ENCODE peak calls at places on chromosome X, in five cellular contexts. One of them, this sample, is unnamed.
A peak's percentile ranks its signal among the peaks of the same experiment; 100 is the strongest.

GRCh38 chrX:87374324-87374723 is 143.3 kb upstream of the KLHL4 start:
- DNase-seq in mesenteric fat pad: no peak
- DNase-seq in GM03348: no peak
- DNase-seq in stimulated activated CD4-positive, alpha-beta T cell treated with anti-CD3 and anti-CD28 coated beads, Interleukin-4, amount 100 ng/mL, for 48 hours: no peak
- DNase-seq in MCF 10A: no peak
- DNase-seq in this sample: no peak

GRCh38 chrX:110086916-110087484 is 84.1 kb downstream of the TMEM164 start:
- DNase-seq in mesenteric fat pad: no peak
- DNase-seq in GM03348: peak; percentile 36
- DNase-seq in stimulated activated CD4-positive, alpha-beta T cell treated with anti-CD3 and anti-CD28 coated beads, Interleukin-4, amount 100 ng/mL, for 48 hours: no peak
- DNase-seq in MCF 10A: peak; percentile 87
- DNase-seq in this sample: peak; percentile 91

GRCh38 chrX:31608651-31609050 is 536.8 kb upstream of the FTHL17 start:
- DNase-seq in mesenteric fat pad: no peak
- DNase-seq in GM03348: no peak
- DNase-seq in stimulated activated CD4-positive, alpha-beta T cell treated with anti-CD3 and anti-CD28 coated beads, Interleukin-4, amount 100 ng/mL, for 48 hours: no peak
- DNase-seq in MCF 10A: no peak
- DNase-seq in this sample: no peak

GRCh38 chrX:124217289-124218251 is 114.9 kb upstream of the TEX13D start:
- DNase-seq in mesenteric fat pad: no peak
- DNase-seq in GM03348: peak; percentile 19
- DNase-seq in stimulated activated CD4-positive, alpha-beta T cell treated with anti-CD3 and anti-CD28 coated beads, Interleukin-4, amount 100 ng/mL, for 48 hours: peak; percentile 34
- DNase-seq in MCF 10A: no peak
- DNase-seq in this sample: peak; percentile 0

GRCh38 chrX:48491809-48492208 is 15.8 kb downstream of the FTSJ1 start:
- DNase-seq in mesenteric fat pad: no peak
- DNase-seq in GM03348: no peak
- DNase-seq in stimulated activated CD4-positive, alpha-beta T cell treated with anti-CD3 and anti-CD28 coated beads, Interleukin-4, amount 100 ng/mL, for 48 hours: no peak
- DNase-seq in MCF 10A: no peak
- DNase-seq in this sample: no peak

GRCh38 chrX:22373766-22374165 is 101.1 kb downstream of the CBLL2 start:
- DNase-seq in mesenteric fat pad: no peak
- DNase-seq in GM03348: no peak
- DNase-seq in stimulated activated CD4-positive, alpha-beta T cell treated with anti-CD3 and anti-CD28 coated beads, Interleukin-4, amount 100 ng/mL, for 48 hours: no peak
- DNase-seq in MCF 10A: no peak
- DNase-seq in this sample: no peak

GRCh38 chrX:115894087-115894486 is 276.5 kb upstream of the AGTR2 start:
- DNase-seq in mesenteric fat pad: no peak
- DNase-seq in GM03348: no peak
- DNase-seq in stimulated activated CD4-positive, alpha-beta T cell treated with anti-CD3 and anti-CD28 coated beads, Interleukin-4, amount 100 ng/mL, for 48 hours: no peak
- DNase-seq in MCF 10A: peak; percentile 43
- DNase-seq in this sample: no peak

GRCh38 chrX:44092778-44093177 is 119.6 kb upstream of the NDP start:
- DNase-seq in mesenteric fat pad: no peak
- DNase-seq in GM03348: no peak
- DNase-seq in stimulated activated CD4-positive, alpha-beta T cell treated with anti-CD3 and anti-CD28 coated beads, Interleukin-4, amount 100 ng/mL, for 48 hours: no peak
- DNase-seq in MCF 10A: no peak
- DNase-seq in this sample: no peak

GRCh38 chrX:120457766-120458180 is 11.3 kb downstream of the LAMP2 start:
- DNase-seq in mesenteric fat pad: no peak
- DNase-seq in GM03348: peak; percentile 47
- DNase-seq in stimulated activated CD4-positive, alpha-beta T cell treated with anti-CD3 and anti-CD28 coated beads, Interleukin-4, amount 100 ng/mL, for 48 hours: no peak
- DNase-seq in MCF 10A: peak; percentile 91
- DNase-seq in this sample: peak; percentile 74

GRCh38 chrX:134718329-134719317 is 60.4 kb upstream of the PLAC1 start:
- DNase-seq in mesenteric fat pad: no peak
- DNase-seq in GM03348: peak; percentile 78
- DNase-seq in stimulated activated CD4-positive, alpha-beta T cell treated with anti-CD3 and anti-CD28 coated beads, Interleukin-4, amount 100 ng/mL, for 48 hours: no peak
- DNase-seq in MCF 10A: peak; percentile 91
- DNase-seq in this sample: peak; percentile 98

GRCh38 chrX:10110984-10111363 is 45.8 kb upstream of the CLCN4 start:
- DNase-seq in mesenteric fat pad: no peak
- DNase-seq in GM03348: peak; percentile 16
- DNase-seq in stimulated activated CD4-positive, alpha-beta T cell treated with anti-CD3 and anti-CD28 coated beads, Interleukin-4, amount 100 ng/mL, for 48 hours: peak; percentile 34
- DNase-seq in MCF 10A: no peak
- DNase-seq in this sample: no peak

GRCh38 chrX:46461653-46462191 is 83.5 kb downstream of the ZNF674 start:
- DNase-seq in mesenteric fat pad: no peak
- DNase-seq in GM03348: no peak
- DNase-seq in stimulated activated CD4-positive, alpha-beta T cell treated with anti-CD3 and anti-CD28 coated beads, Interleukin-4, amount 100 ng/mL, for 48 hours: no peak
- DNase-seq in MCF 10A: no peak
- DNase-seq in this sample: no peak

GRCh38 chrX:133399411-133399810 is 15.9 kb downstream of the GPC4 start:
- DNase-seq in mesenteric fat pad: no peak
- DNase-seq in GM03348: no peak
- DNase-seq in stimulated activated CD4-positive, alpha-beta T cell treated with anti-CD3 and anti-CD28 coated beads, Interleukin-4, amount 100 ng/mL, for 48 hours: no peak
- DNase-seq in MCF 10A: no peak
- DNase-seq in this sample: no peak

GRCh38 chrX:131728295-131729145 is 184.6 kb downstream of the OR13H1 start:
- DNase-seq in mesenteric fat pad: no peak
- DNase-seq in GM03348: no peak
- DNase-seq in stimulated activated CD4-positive, alpha-beta T cell treated with anti-CD3 and anti-CD28 coated beads, Interleukin-4, amount 100 ng/mL, for 48 hours: no peak
- DNase-seq in MCF 10A: peak; percentile 93
- DNase-seq in this sample: no peak

GRCh38 chrX:67555578-67556203 is 11.9 kb downstream of the AR start:
- DNase-seq in mesenteric fat pad: no peak
- DNase-seq in GM03348: peak; percentile 46
- DNase-seq in stimulated activated CD4-positive, alpha-beta T cell treated with anti-CD3 and anti-CD28 coated beads, Interleukin-4, amount 100 ng/mL, for 48 hours: no peak
- DNase-seq in MCF 10A: peak; percentile 58
- DNase-seq in this sample: peak; percentile 25

GRCh38 chrX:12013220-12013619 is 125.1 kb upstream of the FRMPD4 start:
- DNase-seq in mesenteric fat pad: no peak
- DNase-seq in GM03348: peak; percentile 7
- DNase-seq in stimulated activated CD4-positive, alpha-beta T cell treated with anti-CD3 and anti-CD28 coated beads, Interleukin-4, amount 100 ng/mL, for 48 hours: no peak
- DNase-seq in MCF 10A: peak; percentile 66
- DNase-seq in this sample: peak; percentile 48

GRCh38 chrX:13387656-13388421 is 68.0 kb upstream of the ATXN3L start:
- DNase-seq in mesenteric fat pad: no peak
- DNase-seq in GM03348: peak; percentile 6
- DNase-seq in stimulated activated CD4-positive, alpha-beta T cell treated with anti-CD3 and anti-CD28 coated beads, Interleukin-4, amount 100 ng/mL, for 48 hours: no peak
- DNase-seq in MCF 10A: no peak
- DNase-seq in this sample: peak; percentile 26

GRCh38 chrX:153564047-153564606 is 34.8 kb downstream of the CCNQ start:
- DNase-seq in mesenteric fat pad: no peak
- DNase-seq in GM03348: no peak
- DNase-seq in stimulated activated CD4-positive, alpha-beta T cell treated with anti-CD3 and anti-CD28 coated beads, Interleukin-4, amount 100 ng/mL, for 48 hours: no peak
- DNase-seq in MCF 10A: no peak
- DNase-seq in this sample: no peak

GRCh38 chrX:44975666-44976263 is 102.8 kb downstream of the KDM6A start:
- DNase-seq in mesenteric fat pad: no peak
- DNase-seq in GM03348: no peak
- DNase-seq in stimulated activated CD4-positive, alpha-beta T cell treated with anti-CD3 and anti-CD28 coated beads, Interleukin-4, amount 100 ng/mL, for 48 hours: no peak
- DNase-seq in MCF 10A: peak; percentile 25
- DNase-seq in this sample: no peak

GRCh38 chrX:110108381-110108796 is 105.5 kb downstream of the TMEM164 start:
- DNase-seq in mesenteric fat pad: no peak
- DNase-seq in GM03348: no peak
- DNase-seq in stimulated activated CD4-positive, alpha-beta T cell treated with anti-CD3 and anti-CD28 coated beads, Interleukin-4, amount 100 ng/mL, for 48 hours: no peak
- DNase-seq in MCF 10A: peak; percentile 67
- DNase-seq in this sample: no peak

GRCh38 chrX:48806088-48806487 is 4.2 kb downstream of the HDAC6 start:
- DNase-seq in mesenteric fat pad: no peak
- DNase-seq in GM03348: no peak
- DNase-seq in stimulated activated CD4-positive, alpha-beta T cell treated with anti-CD3 and anti-CD28 coated beads, Interleukin-4, amount 100 ng/mL, for 48 hours: no peak
- DNase-seq in MCF 10A: peak; percentile 2
- DNase-seq in this sample: no peak

GRCh38 chrX:112851161-112851779 is 10.6 kb upstream of the AMOT start:
- DNase-seq in mesenteric fat pad: no peak
- DNase-seq in GM03348: no peak
- DNase-seq in stimulated activated CD4-positive, alpha-beta T cell treated with anti-CD3 and anti-CD28 coated beads, Interleukin-4, amount 100 ng/mL, for 48 hours: no peak
- DNase-seq in MCF 10A: peak; percentile 55
- DNase-seq in this sample: no peak

GRCh38 chrX:105263171-105263570 is 42.7 kb upstream of the TEX13A start:
- DNase-seq in mesenteric fat pad: no peak
- DNase-seq in GM03348: no peak
- DNase-seq in stimulated activated CD4-positive, alpha-beta T cell treated with anti-CD3 and anti-CD28 coated beads, Interleukin-4, amount 100 ng/mL, for 48 hours: no peak
- DNase-seq in MCF 10A: no peak
- DNase-seq in this sample: no peak

GRCh38 chrX:69102805-69103204 is 62.4 kb downstream of the PJA1 start:
- DNase-seq in mesenteric fat pad: no peak
- DNase-seq in GM03348: no peak
- DNase-seq in stimulated activated CD4-positive, alpha-beta T cell treated with anti-CD3 and anti-CD28 coated beads, Interleukin-4, amount 100 ng/mL, for 48 hours: no peak
- DNase-seq in MCF 10A: no peak
- DNase-seq in this sample: no peak

GRCh38 chrX:118254611-118255010 is 91.3 kb upstream of the WDR44 start:
- DNase-seq in mesenteric fat pad: no peak
- DNase-seq in GM03348: peak; percentile 39
- DNase-seq in stimulated activated CD4-positive, alpha-beta T cell treated with anti-CD3 and anti-CD28 coated beads, Interleukin-4, amount 100 ng/mL, for 48 hours: peak; percentile 35
- DNase-seq in MCF 10A: peak; percentile 57
- DNase-seq in this sample: peak; percentile 11

GRCh38 chrX:137587151-137587550 is 21.2 kb downstream of the ZIC3 start:
- DNase-seq in mesenteric fat pad: no peak
- DNase-seq in GM03348: no peak
- DNase-seq in stimulated activated CD4-positive, alpha-beta T cell treated with anti-CD3 and anti-CD28 coated beads, Interleukin-4, amount 100 ng/mL, for 48 hours: no peak
- DNase-seq in MCF 10A: no peak
- DNase-seq in this sample: no peak

GRCh38 chrX:151488677-151489076 is 74.8 kb upstream of the PASD1 start:
- DNase-seq in mesenteric fat pad: no peak
- DNase-seq in GM03348: no peak
- DNase-seq in stimulated activated CD4-positive, alpha-beta T cell treated with anti-CD3 and anti-CD28 coated beads, Interleukin-4, amount 100 ng/mL, for 48 hours: no peak
- DNase-seq in MCF 10A: peak; percentile 26
- DNase-seq in this sample: no peak

GRCh38 chrX:119539872-119540271 is 25.3 kb downstream of the STEEP1 start:
- DNase-seq in mesenteric fat pad: no peak
- DNase-seq in GM03348: no peak
- DNase-seq in stimulated activated CD4-positive, alpha-beta T cell treated with anti-CD3 and anti-CD28 coated beads, Interleukin-4, amount 100 ng/mL, for 48 hours: no peak
- DNase-seq in MCF 10A: no peak
- DNase-seq in this sample: no peak

GRCh38 chrX:8711401-8711800 is 20.5 kb downstream of the ANOS1 start:
- DNase-seq in mesenteric fat pad: no peak
- DNase-seq in GM03348: no peak
- DNase-seq in stimulated activated CD4-positive, alpha-beta T cell treated with anti-CD3 and anti-CD28 coated beads, Interleukin-4, amount 100 ng/mL, for 48 hours: no peak
- DNase-seq in MCF 10A: no peak
- DNase-seq in this sample: no peak

GRCh38 chrX:13690836-13691235 is 1.9 kb downstream of the RAB9A start:
- DNase-seq in mesenteric fat pad: no peak
- DNase-seq in GM03348: no peak
- DNase-seq in stimulated activated CD4-positive, alpha-beta T cell treated with anti-CD3 and anti-CD28 coated beads, Interleukin-4, amount 100 ng/mL, for 48 hours: no peak
- DNase-seq in MCF 10A: no peak
- DNase-seq in this sample: no peak

GRCh38 chrX:53223068-53223693 is 1.8 kb downstream of the KDM5C start:
- DNase-seq in mesenteric fat pad: no peak
- DNase-seq in GM03348: peak; percentile 6
- DNase-seq in stimulated activated CD4-positive, alpha-beta T cell treated with anti-CD3 and anti-CD28 coated beads, Interleukin-4, amount 100 ng/mL, for 48 hours: no peak
- DNase-seq in MCF 10A: peak; percentile 38
- DNase-seq in this sample: peak; percentile 8